ENCODE peak calls at places on chromosomes 7 and 10, in seven cellular contexts. Q, H, U, F, P, X and E are unnamed samples.

GRCh38 chr10:84493951-84494848 is 165.8 kb downstream of the CCSER2 start:
- DNase-seq in Q (no peak), H (no peak), U (no peak), F (no peak), P (no peak), X (no peak), E (no peak)

GRCh38 chr7:115406216-115406615 is 484.3 kb downstream of the MDFIC start:
- DNase-seq in Q (no peak), H (no peak), U (no peak), F (no peak), P (no peak), X (no peak), E (no peak)

GRCh38 chr10:17229016-17229716 is 1.1 kb downstream of the VIM start:
- DNase-seq in Q (no peak), H (peak), U (peak), F (peak), P (no peak), X (no peak), E (peak)

GRCh38 chr7:157490465-157490912 is 153.7 kb downstream of the DNAJB6 start:
- DNase-seq in Q (no peak), H (peak), U (no peak), F (no peak), P (peak), X (peak), E (no peak)

GRCh38 chr10:44898665-44899064 is 12.5 kb upstream of the TMEM72 start:
- DNase-seq in Q (no peak), H (no peak), U (no peak), F (no peak), P (no peak), X (no peak), E (no peak)

GRCh38 chr10:129756912-129757861 is 206.9 kb downstream of the EBF3 start:
- DNase-seq in Q (no peak), H (no peak), U (no peak), F (peak), P (no peak), X (no peak), E (no peak)

GRCh38 chr10:100736809-100737358 is 8.5 kb upstream of the PAX2 start:
- DNase-seq in Q (no peak), H (no peak), U (no peak), F (no peak), P (no peak), X (no peak), E (no peak)

GRCh38 chr7:85222522-85222921 is 35.7 kb upstream of the SEMA3D start:
- DNase-seq in Q (no peak), H (no peak), U (no peak), F (no peak), P (no peak), X (no peak), E (no peak)

GRCh38 chr7:80883188-80884025 is 35.4 kb downstream of the SEMA3C start:
- DNase-seq in Q (no peak), H (no peak), U (no peak), F (no peak), P (peak), X (no peak), E (no peak)

GRCh38 chr10:132368881-132369635 is 27.9 kb upstream of the PWWP2B start:
- DNase-seq in Q (no peak), H (no peak), U (no peak), F (no peak), P (no peak), X (no peak), E (no peak)

GRCh38 chr10:112689327-112689726 is 242.3 kb downstream of the VTI1A start:
- DNase-seq in Q (no peak), H (peak), U (peak), F (peak), P (peak), X (no peak), E (no peak)

GRCh38 chr7:71637578-71637977 is 505.6 kb downstream of the GALNT17 start:
- DNase-seq in Q (no peak), H (no peak), U (no peak), F (no peak), P (no peak), X (no peak), E (no peak)

GRCh38 chr7:34806831-34807230 is 148.8 kb downstream of the NPSR1 start:
- DNase-seq in Q (no peak), H (no peak), U (no peak), F (no peak), P (no peak), X (no peak), E (no peak)

GRCh38 chr10:50432206-50432605 is 180.9 kb upstream of the ASAH2 start:
- DNase-seq in Q (no peak), H (no peak), U (no peak), F (no peak), P (no peak), X (no peak), E (no peak)

GRCh38 chr10:75228278-75228677 is 7.5 kb downstream of the COMTD1 start:
- DNase-seq in Q (no peak), H (no peak), U (no peak), F (no peak), P (no peak), X (no peak), E (no peak)

GRCh38 chr7:119415682-119416081 is 857.3 kb upstream of the KCND2 start:
- DNase-seq in Q (no peak), H (no peak), U (no peak), F (no peak), P (no peak), X (no peak), E (no peak)

GRCh38 chr7:23893942-23894890 is 184.2 kb downstream of the STK31 start:
- DNase-seq in Q (no peak), H (no peak), U (peak), F (no peak), P (no peak), X (peak), E (no peak)

GRCh38 chr10:79483299-79483698 is 29.0 kb upstream of the EIF5AL1 start:
- DNase-seq in Q (no peak), H (no peak), U (no peak), F (no peak), P (no peak), X (no peak), E (no peak)

GRCh38 chr10:114855776-114856543 is 34.4 kb downstream of the FHIP2A start:
- DNase-seq in Q (no peak), H (no peak), U (no peak), F (no peak), P (no peak), X (no peak), E (no peak)

GRCh38 chr7:80018941-80019808 is 115.5 kb upstream of the GNAI1 start:
- DNase-seq in Q (peak), H (peak), U (peak), F (peak), P (peak), X (no peak), E (peak)

DNA sequence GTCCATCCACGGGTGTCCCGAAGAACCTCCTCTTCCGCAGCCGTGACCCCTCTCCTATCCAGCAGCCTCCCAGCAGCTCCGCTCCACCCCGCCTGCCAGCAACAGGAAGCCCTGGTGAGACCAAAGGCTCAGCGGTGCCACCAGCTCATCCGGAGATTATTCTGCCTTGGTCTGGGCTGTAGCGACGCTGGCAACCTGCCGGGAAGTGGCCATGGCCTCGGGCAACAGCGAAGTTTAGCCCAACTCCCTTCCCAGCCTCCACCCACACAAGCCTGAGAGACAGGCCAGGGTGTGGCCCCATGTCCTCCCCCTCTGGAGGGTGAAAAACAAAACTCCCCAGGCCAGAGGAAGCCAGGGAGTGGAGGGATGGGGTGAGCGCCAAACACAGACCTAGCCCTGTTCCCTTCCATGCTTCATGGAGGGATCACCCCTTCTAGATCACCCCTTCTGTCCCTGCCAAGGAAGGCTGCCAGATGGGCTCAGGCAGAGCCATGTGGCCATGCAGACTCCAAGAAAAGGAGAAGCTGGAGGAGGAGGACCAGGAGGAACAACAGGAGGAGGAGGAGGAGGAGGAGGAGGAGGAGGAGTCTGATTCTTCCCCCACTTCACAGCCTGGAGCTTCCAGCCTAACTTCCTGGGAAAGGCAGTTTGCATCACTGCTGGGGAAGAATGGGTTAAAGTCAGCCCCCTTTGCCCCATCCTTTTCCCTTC is 924 bp downstream of the CALHM2 start:
- DNase-seq in Q (peak), H (peak), U (peak), F (no peak), P (no peak), X (no peak), E (peak)
- TF ChIP-seq TAF1 in Q (no peak), H (no peak), U (no peak), F (no peak), P (no peak), X (no peak), E (no peak)

GRCh38 chr7:15747187-15748111 is 61.0 kb upstream of the MEOX2 start:
- DNase-seq in Q (no peak), H (no peak), U (no peak), F (no peak), P (no peak), X (no peak), E (no peak)
- TF ChIP-seq TAF1 in Q (no peak), H (no peak), U (no peak), F (no peak), P (no peak), X (no peak), E (no peak)

GRCh38 chr7:110548372-110548771 is 542.6 kb upstream of the LRRN3 start:
- DNase-seq in Q (no peak), H (no peak), U (no peak), F (no peak), P (no peak), X (no peak), E (no peak)
- TF ChIP-seq TAF1 in Q (no peak), H (no peak), U (no peak), F (no peak), P (no peak), X (no peak), E (no peak)

GRCh38 chr7:28071570-28071969 is 109.0 kb downstream of the JAZF1 start:
- DNase-seq in Q (no peak), H (no peak), U (no peak), F (no peak), P (no peak), X (no peak), E (no peak)

GRCh38 chr7:28067171-28067570 is 113.4 kb downstream of the JAZF1 start:
- DNase-seq in Q (no peak), H (no peak), U (no peak), F (no peak), P (no peak), X (no peak), E (no peak)

GRCh38 chr7:28069788-28070187 is 110.8 kb downstream of the JAZF1 start:
- DNase-seq in Q (no peak), H (no peak), U (no peak), F (no peak), P (no peak), X (no peak), E (no peak)

GRCh38 chr7:28070311-28071055 is 110.1 kb downstream of the JAZF1 start:
- DNase-seq in Q (no peak), H (no peak), U (no peak), F (no peak), P (no peak), X (no peak), E (no peak)

DNA sequence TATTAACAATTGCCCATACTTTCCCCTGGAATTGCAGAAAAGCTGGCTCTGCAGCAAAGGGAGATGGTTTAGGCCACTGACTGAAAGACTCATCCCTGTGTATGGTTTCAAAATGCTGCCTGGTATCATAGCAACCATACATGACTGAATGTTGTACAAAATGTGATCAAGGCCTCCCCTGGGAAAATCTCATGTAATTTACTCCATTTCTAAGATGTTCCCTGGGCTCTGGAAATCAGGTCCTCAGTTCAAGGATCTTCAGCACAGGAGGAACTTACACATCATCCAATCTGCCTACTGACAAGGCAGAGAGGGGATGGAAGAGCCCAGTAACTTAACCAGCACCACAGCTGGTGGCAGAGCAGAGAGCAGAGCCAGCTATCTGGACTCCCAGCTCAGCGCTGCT is 111.8 kb downstream of the JAZF1 start:
- DNase-seq in Q (no peak), H (no peak), U (no peak), F (no peak), P (no peak), X (no peak), E (no peak)
- TF ChIP-seq TAF1 in Q (no peak), H (no peak), U (no peak), F (no peak), P (no peak), X (no peak), E (no peak)

DNA sequence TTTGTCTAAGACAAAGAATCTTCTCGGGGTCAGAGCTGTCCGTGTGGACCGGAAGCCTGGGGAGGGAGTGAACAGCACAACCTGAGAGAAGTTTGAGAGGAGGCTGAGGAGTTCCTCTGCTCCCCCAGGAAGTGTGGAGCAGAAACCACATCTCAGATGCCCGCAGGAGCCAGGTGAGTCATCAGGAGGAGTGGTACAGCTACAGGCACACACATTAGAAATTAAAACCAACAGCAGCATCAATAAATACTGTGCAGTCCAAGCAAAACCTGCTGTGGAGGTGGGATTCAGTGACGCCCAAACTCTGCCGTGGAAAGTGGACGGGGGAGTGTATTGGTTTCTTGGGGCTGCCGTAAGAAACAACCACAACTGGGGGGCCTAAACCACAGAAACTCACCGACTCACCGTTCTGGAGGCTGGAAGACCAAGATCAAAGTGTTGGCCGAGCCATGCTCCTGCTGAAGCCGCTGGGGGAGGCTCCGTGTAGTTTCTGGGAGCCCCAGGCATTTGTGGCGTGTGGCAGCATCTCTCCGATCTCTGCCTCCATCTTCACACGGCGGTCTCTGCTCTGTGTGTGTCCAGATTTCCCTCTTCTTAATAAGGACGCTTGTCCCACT is 31.2 kb upstream of the GARS1 start:
- DNase-seq in Q (no peak), H (no peak), U (no peak), F (no peak), P (no peak), X (no peak), E (no peak)
- TF ChIP-seq TAF1 in Q (no peak), H (no peak), U (no peak), F (no peak), P (no peak), X (no peak), E (no peak)

GRCh38 chr10:23395017-23395416 is 43.9 kb upstream of the OTUD1 start:
- DNase-seq in Q (no peak), H (no peak), U (no peak), F (no peak), P (no peak), X (no peak), E (no peak)

GRCh38 chr10:23386052-23386451 is 41.5 kb upstream of the C10orf67 start:
- DNase-seq in Q (no peak), H (no peak), U (no peak), F (no peak), P (no peak), X (no peak), E (no peak)

GRCh38 chr10:23391817-23392216 is 47.1 kb upstream of the OTUD1 start:
- DNase-seq in Q (no peak), H (no peak), U (no peak), F (no peak), P (no peak), X (no peak), E (no peak)

GRCh38 chr10:23396695-23397094 is 42.2 kb upstream of the OTUD1 start:
- DNase-seq in Q (no peak), H (no peak), U (no peak), F (no peak), P (no peak), X (no peak), E (no peak)

DNA sequence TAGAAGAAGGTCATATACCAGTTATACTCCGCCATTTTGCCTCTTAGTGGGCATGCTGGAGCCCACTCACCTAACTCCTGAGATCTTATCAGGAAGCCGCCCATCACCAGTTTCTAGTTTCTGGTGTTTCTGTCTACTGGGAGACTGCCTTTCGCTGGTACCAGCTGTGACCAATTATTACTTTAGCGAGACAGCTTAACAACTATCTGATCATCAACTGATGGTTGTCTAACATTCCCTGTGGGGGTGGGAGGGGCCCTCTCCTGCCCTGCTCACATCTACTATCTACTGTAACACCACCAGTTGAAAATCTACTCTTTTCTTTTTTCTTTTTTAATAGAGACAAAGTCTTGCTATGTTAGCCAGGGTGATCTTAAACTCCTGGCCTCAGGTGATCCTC is 46.2 kb upstream of the C10orf67 start:
- DNase-seq in Q (no peak), H (no peak), U (no peak), F (no peak), P (no peak), X (no peak), E (no peak)
- TF ChIP-seq TAF1 in Q (no peak), H (no peak), U (no peak), F (no peak), P (no peak), X (no peak), E (no peak)